ENCODE peak calls at places on chromosomes 13 and 19, in eight cellular contexts. One of them, this sample, is unnamed.

GRCh38 chr19:31350693-31351211 is 1.5 kb upstream of the TSHZ3 start:
- DNase-seq in stimulated activated CD4-positive, alpha-beta T cell treated with anti-CD3 and anti-CD28 coated beads, Interleukin-2, amount 100 ng/mL, for 48 hours: no peak
- DNase-seq in stimulated activated CD8-positive, alpha-beta memory T cell treated with anti-CD3 and anti-CD28 coated beads, Interleukin-12 subunit alpha, Interleukin-12 subunit beta, amount 100 ng/mL, for 4 hours: no peak
- DNase-seq in fibroblast of mammary gland: peak; percentile 35
- DNase-seq in MCF 10A: no peak
- DNase-seq in activated naive CD4-positive, alpha-beta T cell: no peak
- DNase-seq in stimulated activated naive B cell treated with anti-CD40 and anti-IgM and Interleukin-4, amounts not matched to agents 10 μg/mL and 1 μg/mL and 100 μg/mL, for 72 hours: no peak
- DNase-seq in HT1080: no peak
- DNase-seq in this sample: peak; percentile 24

GRCh38 chr19:5251096-5252065 is 89.2 kb downstream of the PTPRS start:
- DNase-seq in stimulated activated CD4-positive, alpha-beta T cell treated with anti-CD3 and anti-CD28 coated beads, Interleukin-2, amount 100 ng/mL, for 48 hours: no peak
- DNase-seq in stimulated activated CD8-positive, alpha-beta memory T cell treated with anti-CD3 and anti-CD28 coated beads, Interleukin-12 subunit alpha, Interleukin-12 subunit beta, amount 100 ng/mL, for 4 hours: no peak
- DNase-seq in fibroblast of mammary gland: no peak
- DNase-seq in MCF 10A: no peak
- DNase-seq in activated naive CD4-positive, alpha-beta T cell: no peak
- DNase-seq in stimulated activated naive B cell treated with anti-CD40 and anti-IgM and Interleukin-4, amounts not matched to agents 10 μg/mL and 1 μg/mL and 100 μg/mL, for 72 hours: no peak
- DNase-seq in HT1080: no peak
- DNase-seq in this sample: no peak

GRCh38 chr19:17348700-17349099 is 11.3 kb downstream of the GTPBP3 start:
- DNase-seq in stimulated activated CD4-positive, alpha-beta T cell treated with anti-CD3 and anti-CD28 coated beads, Interleukin-2, amount 100 ng/mL, for 48 hours: no peak
- DNase-seq in stimulated activated CD8-positive, alpha-beta memory T cell treated with anti-CD3 and anti-CD28 coated beads, Interleukin-12 subunit alpha, Interleukin-12 subunit beta, amount 100 ng/mL, for 4 hours: no peak
- DNase-seq in fibroblast of mammary gland: peak; percentile 67
- DNase-seq in MCF 10A: peak; percentile 87
- DNase-seq in activated naive CD4-positive, alpha-beta T cell: no peak
- DNase-seq in stimulated activated naive B cell treated with anti-CD40 and anti-IgM and Interleukin-4, amounts not matched to agents 10 μg/mL and 1 μg/mL and 100 μg/mL, for 72 hours: no peak
- DNase-seq in HT1080: peak; percentile 89
- DNase-seq in this sample: no peak

GRCh38 chr19:9953802-9954542 is 17.7 kb upstream of the OLFM2 start:
- DNase-seq in stimulated activated CD4-positive, alpha-beta T cell treated with anti-CD3 and anti-CD28 coated beads, Interleukin-2, amount 100 ng/mL, for 48 hours: no peak
- DNase-seq in stimulated activated CD8-positive, alpha-beta memory T cell treated with anti-CD3 and anti-CD28 coated beads, Interleukin-12 subunit alpha, Interleukin-12 subunit beta, amount 100 ng/mL, for 4 hours: no peak
- DNase-seq in fibroblast of mammary gland: no peak
- DNase-seq in MCF 10A: no peak
- DNase-seq in activated naive CD4-positive, alpha-beta T cell: no peak
- DNase-seq in stimulated activated naive B cell treated with anti-CD40 and anti-IgM and Interleukin-4, amounts not matched to agents 10 μg/mL and 1 μg/mL and 100 μg/mL, for 72 hours: no peak
- DNase-seq in HT1080: no peak
- DNase-seq in this sample: no peak

GRCh38 chr13:50400930-50401553 is 385.8 kb downstream of the KCNRG start:
- DNase-seq in stimulated activated CD4-positive, alpha-beta T cell treated with anti-CD3 and anti-CD28 coated beads, Interleukin-2, amount 100 ng/mL, for 48 hours: no peak
- DNase-seq in stimulated activated CD8-positive, alpha-beta memory T cell treated with anti-CD3 and anti-CD28 coated beads, Interleukin-12 subunit alpha, Interleukin-12 subunit beta, amount 100 ng/mL, for 4 hours: no peak
- DNase-seq in fibroblast of mammary gland: peak; percentile 94
- DNase-seq in MCF 10A: peak; percentile 75
- DNase-seq in activated naive CD4-positive, alpha-beta T cell: no peak
- DNase-seq in stimulated activated naive B cell treated with anti-CD40 and anti-IgM and Interleukin-4, amounts not matched to agents 10 μg/mL and 1 μg/mL and 100 μg/mL, for 72 hours: no peak
- DNase-seq in HT1080: peak; percentile 67
- DNase-seq in this sample: no peak

GRCh38 chr13:101955764-101956163 is 446.1 kb downstream of the FGF14 start:
- DNase-seq in stimulated activated CD4-positive, alpha-beta T cell treated with anti-CD3 and anti-CD28 coated beads, Interleukin-2, amount 100 ng/mL, for 48 hours: no peak
- DNase-seq in stimulated activated CD8-positive, alpha-beta memory T cell treated with anti-CD3 and anti-CD28 coated beads, Interleukin-12 subunit alpha, Interleukin-12 subunit beta, amount 100 ng/mL, for 4 hours: no peak
- DNase-seq in fibroblast of mammary gland: no peak
- DNase-seq in MCF 10A: no peak
- DNase-seq in activated naive CD4-positive, alpha-beta T cell: no peak
- DNase-seq in stimulated activated naive B cell treated with anti-CD40 and anti-IgM and Interleukin-4, amounts not matched to agents 10 μg/mL and 1 μg/mL and 100 μg/mL, for 72 hours: no peak
- DNase-seq in HT1080: no peak
- DNase-seq in this sample: no peak

GRCh38 chr19:35689836-35690235 is 14.5 kb upstream of the ZBTB32 start:
- DNase-seq in stimulated activated CD4-positive, alpha-beta T cell treated with anti-CD3 and anti-CD28 coated beads, Interleukin-2, amount 100 ng/mL, for 48 hours: no peak
- DNase-seq in stimulated activated CD8-positive, alpha-beta memory T cell treated with anti-CD3 and anti-CD28 coated beads, Interleukin-12 subunit alpha, Interleukin-12 subunit beta, amount 100 ng/mL, for 4 hours: no peak
- DNase-seq in fibroblast of mammary gland: no peak
- DNase-seq in MCF 10A: no peak
- DNase-seq in activated naive CD4-positive, alpha-beta T cell: no peak
- DNase-seq in stimulated activated naive B cell treated with anti-CD40 and anti-IgM and Interleukin-4, amounts not matched to agents 10 μg/mL and 1 μg/mL and 100 μg/mL, for 72 hours: no peak
- DNase-seq in HT1080: no peak
- DNase-seq in this sample: no peak

GRCh38 chr19:55493650-55494171 is 5.5 kb downstream of the SSC5D start:
- DNase-seq in stimulated activated CD4-positive, alpha-beta T cell treated with anti-CD3 and anti-CD28 coated beads, Interleukin-2, amount 100 ng/mL, for 48 hours: no peak
- DNase-seq in stimulated activated CD8-positive, alpha-beta memory T cell treated with anti-CD3 and anti-CD28 coated beads, Interleukin-12 subunit alpha, Interleukin-12 subunit beta, amount 100 ng/mL, for 4 hours: no peak
- DNase-seq in fibroblast of mammary gland: peak; percentile 79
- DNase-seq in MCF 10A: no peak
- DNase-seq in activated naive CD4-positive, alpha-beta T cell: no peak
- DNase-seq in stimulated activated naive B cell treated with anti-CD40 and anti-IgM and Interleukin-4, amounts not matched to agents 10 μg/mL and 1 μg/mL and 100 μg/mL, for 72 hours: no peak
- DNase-seq in HT1080: no peak
- DNase-seq in this sample: no peak

GRCh38 chr19:39971380-39971841 is 446 bp downstream of the PSMC4 start:
- DNase-seq in stimulated activated CD4-positive, alpha-beta T cell treated with anti-CD3 and anti-CD28 coated beads, Interleukin-2, amount 100 ng/mL, for 48 hours: no peak
- DNase-seq in stimulated activated CD8-positive, alpha-beta memory T cell treated with anti-CD3 and anti-CD28 coated beads, Interleukin-12 subunit alpha, Interleukin-12 subunit beta, amount 100 ng/mL, for 4 hours: no peak
- DNase-seq in fibroblast of mammary gland: peak; percentile 10
- DNase-seq in MCF 10A: no peak
- DNase-seq in activated naive CD4-positive, alpha-beta T cell: no peak
- DNase-seq in stimulated activated naive B cell treated with anti-CD40 and anti-IgM and Interleukin-4, amounts not matched to agents 10 μg/mL and 1 μg/mL and 100 μg/mL, for 72 hours: no peak
- DNase-seq in HT1080: no peak
- DNase-seq in this sample: no peak

GRCh38 chr13:105763851-105764250 is 771.6 kb downstream of the EFNB2 start:
- DNase-seq in stimulated activated CD4-positive, alpha-beta T cell treated with anti-CD3 and anti-CD28 coated beads, Interleukin-2, amount 100 ng/mL, for 48 hours: no peak
- DNase-seq in stimulated activated CD8-positive, alpha-beta memory T cell treated with anti-CD3 and anti-CD28 coated beads, Interleukin-12 subunit alpha, Interleukin-12 subunit beta, amount 100 ng/mL, for 4 hours: no peak
- DNase-seq in fibroblast of mammary gland: peak; percentile 1
- DNase-seq in MCF 10A: peak; percentile 6
- DNase-seq in activated naive CD4-positive, alpha-beta T cell: no peak
- DNase-seq in stimulated activated naive B cell treated with anti-CD40 and anti-IgM and Interleukin-4, amounts not matched to agents 10 μg/mL and 1 μg/mL and 100 μg/mL, for 72 hours: no peak
- DNase-seq in HT1080: no peak
- DNase-seq in this sample: no peak

GRCh38 chr13:24923305-24923640 is 159.3 kb downstream of the RNF17 start:
- DNase-seq in stimulated activated CD4-positive, alpha-beta T cell treated with anti-CD3 and anti-CD28 coated beads, Interleukin-2, amount 100 ng/mL, for 48 hours: no peak
- DNase-seq in stimulated activated CD8-positive, alpha-beta memory T cell treated with anti-CD3 and anti-CD28 coated beads, Interleukin-12 subunit alpha, Interleukin-12 subunit beta, amount 100 ng/mL, for 4 hours: no peak
- DNase-seq in fibroblast of mammary gland: peak; percentile 84
- DNase-seq in MCF 10A: peak; percentile 65
- DNase-seq in activated naive CD4-positive, alpha-beta T cell: no peak
- DNase-seq in stimulated activated naive B cell treated with anti-CD40 and anti-IgM and Interleukin-4, amounts not matched to agents 10 μg/mL and 1 μg/mL and 100 μg/mL, for 72 hours: peak; percentile 33
- DNase-seq in HT1080: no peak
- DNase-seq in this sample: no peak

GRCh38 chr19:642755-643727 is 3.4 kb downstream of the FGF22 start:
- DNase-seq in stimulated activated CD4-positive, alpha-beta T cell treated with anti-CD3 and anti-CD28 coated beads, Interleukin-2, amount 100 ng/mL, for 48 hours: no peak
- DNase-seq in stimulated activated CD8-positive, alpha-beta memory T cell treated with anti-CD3 and anti-CD28 coated beads, Interleukin-12 subunit alpha, Interleukin-12 subunit beta, amount 100 ng/mL, for 4 hours: no peak
- DNase-seq in fibroblast of mammary gland: no peak
- DNase-seq in MCF 10A: no peak
- DNase-seq in activated naive CD4-positive, alpha-beta T cell: no peak
- DNase-seq in stimulated activated naive B cell treated with anti-CD40 and anti-IgM and Interleukin-4, amounts not matched to agents 10 μg/mL and 1 μg/mL and 100 μg/mL, for 72 hours: no peak
- DNase-seq in HT1080: no peak
- DNase-seq in this sample: no peak

GRCh38 chr13:40910324-40911050 is 108.6 kb downstream of the ELF1 start:
- DNase-seq in stimulated activated CD4-positive, alpha-beta T cell treated with anti-CD3 and anti-CD28 coated beads, Interleukin-2, amount 100 ng/mL, for 48 hours: no peak
- DNase-seq in stimulated activated CD8-positive, alpha-beta memory T cell treated with anti-CD3 and anti-CD28 coated beads, Interleukin-12 subunit alpha, Interleukin-12 subunit beta, amount 100 ng/mL, for 4 hours: no peak
- DNase-seq in fibroblast of mammary gland: peak; percentile 17
- DNase-seq in MCF 10A: no peak
- DNase-seq in activated naive CD4-positive, alpha-beta T cell: no peak
- DNase-seq in stimulated activated naive B cell treated with anti-CD40 and anti-IgM and Interleukin-4, amounts not matched to agents 10 μg/mL and 1 μg/mL and 100 μg/mL, for 72 hours: no peak
- DNase-seq in HT1080: no peak
- DNase-seq in this sample: no peak

GRCh38 chr19:610801-611505 is 21.3 kb downstream of the HCN2 start:
- DNase-seq in stimulated activated CD4-positive, alpha-beta T cell treated with anti-CD3 and anti-CD28 coated beads, Interleukin-2, amount 100 ng/mL, for 48 hours: peak; percentile 40
- DNase-seq in stimulated activated CD8-positive, alpha-beta memory T cell treated with anti-CD3 and anti-CD28 coated beads, Interleukin-12 subunit alpha, Interleukin-12 subunit beta, amount 100 ng/mL, for 4 hours: peak; percentile 29
- DNase-seq in fibroblast of mammary gland: peak; percentile 72
- DNase-seq in MCF 10A: peak; percentile 40
- DNase-seq in activated naive CD4-positive, alpha-beta T cell: peak; percentile 30
- DNase-seq in stimulated activated naive B cell treated with anti-CD40 and anti-IgM and Interleukin-4, amounts not matched to agents 10 μg/mL and 1 μg/mL and 100 μg/mL, for 72 hours: no peak
- DNase-seq in HT1080: no peak
- DNase-seq in this sample: peak; percentile 93

GRCh38 chr19:51096473-51097165 is 11.6 kb downstream of the CTU1 start:
- DNase-seq in stimulated activated CD4-positive, alpha-beta T cell treated with anti-CD3 and anti-CD28 coated beads, Interleukin-2, amount 100 ng/mL, for 48 hours: no peak
- DNase-seq in stimulated activated CD8-positive, alpha-beta memory T cell treated with anti-CD3 and anti-CD28 coated beads, Interleukin-12 subunit alpha, Interleukin-12 subunit beta, amount 100 ng/mL, for 4 hours: no peak
- DNase-seq in fibroblast of mammary gland: peak; percentile 12
- DNase-seq in MCF 10A: peak; percentile 11
- DNase-seq in activated naive CD4-positive, alpha-beta T cell: no peak
- DNase-seq in stimulated activated naive B cell treated with anti-CD40 and anti-IgM and Interleukin-4, amounts not matched to agents 10 μg/mL and 1 μg/mL and 100 μg/mL, for 72 hours: no peak
- DNase-seq in HT1080: no peak
- DNase-seq in this sample: peak; percentile 25

GRCh38 chr13:114068723-114069322 is 63.6 kb downstream of the RASA3 start:
- DNase-seq in stimulated activated CD4-positive, alpha-beta T cell treated with anti-CD3 and anti-CD28 coated beads, Interleukin-2, amount 100 ng/mL, for 48 hours: no peak
- DNase-seq in stimulated activated CD8-positive, alpha-beta memory T cell treated with anti-CD3 and anti-CD28 coated beads, Interleukin-12 subunit alpha, Interleukin-12 subunit beta, amount 100 ng/mL, for 4 hours: no peak
- DNase-seq in fibroblast of mammary gland: peak; percentile 85
- DNase-seq in MCF 10A: peak; percentile 20
- DNase-seq in activated naive CD4-positive, alpha-beta T cell: no peak
- DNase-seq in stimulated activated naive B cell treated with anti-CD40 and anti-IgM and Interleukin-4, amounts not matched to agents 10 μg/mL and 1 μg/mL and 100 μg/mL, for 72 hours: no peak
- DNase-seq in HT1080: no peak
- DNase-seq in this sample: peak; percentile 44

GRCh38 chr19:58346961-58347929 is 6.0 kb downstream of the A1BG start:
- DNase-seq in stimulated activated CD4-positive, alpha-beta T cell treated with anti-CD3 and anti-CD28 coated beads, Interleukin-2, amount 100 ng/mL, for 48 hours: peak; percentile 50
- DNase-seq in stimulated activated CD8-positive, alpha-beta memory T cell treated with anti-CD3 and anti-CD28 coated beads, Interleukin-12 subunit alpha, Interleukin-12 subunit beta, amount 100 ng/mL, for 4 hours: peak; percentile 50
- DNase-seq in fibroblast of mammary gland: peak; percentile 69
- DNase-seq in MCF 10A: peak; percentile 50
- DNase-seq in activated naive CD4-positive, alpha-beta T cell: peak; percentile 43
- DNase-seq in stimulated activated naive B cell treated with anti-CD40 and anti-IgM and Interleukin-4, amounts not matched to agents 10 μg/mL and 1 μg/mL and 100 μg/mL, for 72 hours: peak; percentile 75
- DNase-seq in HT1080: peak; percentile 73
- DNase-seq in this sample: peak; percentile 43

GRCh38 chr13:41017153-41017552 is 2.0 kb downstream of the ELF1 start:
- DNase-seq in stimulated activated CD4-positive, alpha-beta T cell treated with anti-CD3 and anti-CD28 coated beads, Interleukin-2, amount 100 ng/mL, for 48 hours: no peak
- DNase-seq in stimulated activated CD8-positive, alpha-beta memory T cell treated with anti-CD3 and anti-CD28 coated beads, Interleukin-12 subunit alpha, Interleukin-12 subunit beta, amount 100 ng/mL, for 4 hours: no peak
- DNase-seq in fibroblast of mammary gland: no peak
- DNase-seq in MCF 10A: peak; percentile 42
- DNase-seq in activated naive CD4-positive, alpha-beta T cell: no peak
- DNase-seq in stimulated activated naive B cell treated with anti-CD40 and anti-IgM and Interleukin-4, amounts not matched to agents 10 μg/mL and 1 μg/mL and 100 μg/mL, for 72 hours: no peak
- DNase-seq in HT1080: peak; percentile 8
- DNase-seq in this sample: peak; percentile 60

GRCh38 chr19:47609885-47610545 is 1.1 kb downstream of the BICRA start:
- DNase-seq in stimulated activated CD4-positive, alpha-beta T cell treated with anti-CD3 and anti-CD28 coated beads, Interleukin-2, amount 100 ng/mL, for 48 hours: peak; percentile 30
- DNase-seq in stimulated activated CD8-positive, alpha-beta memory T cell treated with anti-CD3 and anti-CD28 coated beads, Interleukin-12 subunit alpha, Interleukin-12 subunit beta, amount 100 ng/mL, for 4 hours: peak; percentile 13
- DNase-seq in fibroblast of mammary gland: peak; percentile 50
- DNase-seq in MCF 10A: peak; percentile 54
- DNase-seq in activated naive CD4-positive, alpha-beta T cell: peak; percentile 23
- DNase-seq in stimulated activated naive B cell treated with anti-CD40 and anti-IgM and Interleukin-4, amounts not matched to agents 10 μg/mL and 1 μg/mL and 100 μg/mL, for 72 hours: peak; percentile 9
- DNase-seq in HT1080: peak; percentile 36
- DNase-seq in this sample: peak; percentile 47

GRCh38 chr13:28606466-28606865 is 52.5 kb upstream of the POMP start:
- DNase-seq in stimulated activated CD4-positive, alpha-beta T cell treated with anti-CD3 and anti-CD28 coated beads, Interleukin-2, amount 100 ng/mL, for 48 hours: no peak
- DNase-seq in stimulated activated CD8-positive, alpha-beta memory T cell treated with anti-CD3 and anti-CD28 coated beads, Interleukin-12 subunit alpha, Interleukin-12 subunit beta, amount 100 ng/mL, for 4 hours: no peak
- DNase-seq in fibroblast of mammary gland: no peak
- DNase-seq in MCF 10A: no peak
- DNase-seq in activated naive CD4-positive, alpha-beta T cell: no peak
- DNase-seq in stimulated activated naive B cell treated with anti-CD40 and anti-IgM and Interleukin-4, amounts not matched to agents 10 μg/mL and 1 μg/mL and 100 μg/mL, for 72 hours: no peak
- DNase-seq in HT1080: no peak
- DNase-seq in this sample: no peak

GRCh38 chr13:60326273-60326672 is 70.7 kb upstream of the TDRD3 start:
- DNase-seq in stimulated activated CD4-positive, alpha-beta T cell treated with anti-CD3 and anti-CD28 coated beads, Interleukin-2, amount 100 ng/mL, for 48 hours: no peak
- DNase-seq in stimulated activated CD8-positive, alpha-beta memory T cell treated with anti-CD3 and anti-CD28 coated beads, Interleukin-12 subunit alpha, Interleukin-12 subunit beta, amount 100 ng/mL, for 4 hours: no peak
- DNase-seq in fibroblast of mammary gland: no peak
- DNase-seq in MCF 10A: no peak
- DNase-seq in activated naive CD4-positive, alpha-beta T cell: no peak
- DNase-seq in stimulated activated naive B cell treated with anti-CD40 and anti-IgM and Interleukin-4, amounts not matched to agents 10 μg/mL and 1 μg/mL and 100 μg/mL, for 72 hours: no peak
- DNase-seq in HT1080: no peak
- DNase-seq in this sample: peak; percentile 29

GRCh38 chr19:53945441-53945840 is 17.3 kb upstream of the CACNG8 start:
- DNase-seq in stimulated activated CD4-positive, alpha-beta T cell treated with anti-CD3 and anti-CD28 coated beads, Interleukin-2, amount 100 ng/mL, for 48 hours: no peak
- DNase-seq in stimulated activated CD8-positive, alpha-beta memory T cell treated with anti-CD3 and anti-CD28 coated beads, Interleukin-12 subunit alpha, Interleukin-12 subunit beta, amount 100 ng/mL, for 4 hours: no peak
- DNase-seq in fibroblast of mammary gland: peak; percentile 18
- DNase-seq in MCF 10A: peak; percentile 5
- DNase-seq in activated naive CD4-positive, alpha-beta T cell: no peak
- DNase-seq in stimulated activated naive B cell treated with anti-CD40 and anti-IgM and Interleukin-4, amounts not matched to agents 10 μg/mL and 1 μg/mL and 100 μg/mL, for 72 hours: no peak
- DNase-seq in HT1080: peak; percentile 47
- DNase-seq in this sample: no peak

GRCh38 chr13:27631156-27631555 is 9.5 kb downstream of the POLR1D start:
- DNase-seq in stimulated activated CD4-positive, alpha-beta T cell treated with anti-CD3 and anti-CD28 coated beads, Interleukin-2, amount 100 ng/mL, for 48 hours: no peak
- DNase-seq in stimulated activated CD8-positive, alpha-beta memory T cell treated with anti-CD3 and anti-CD28 coated beads, Interleukin-12 subunit alpha, Interleukin-12 subunit beta, amount 100 ng/mL, for 4 hours: no peak
- DNase-seq in fibroblast of mammary gland: no peak
- DNase-seq in MCF 10A: no peak
- DNase-seq in activated naive CD4-positive, alpha-beta T cell: no peak
- DNase-seq in stimulated activated naive B cell treated with anti-CD40 and anti-IgM and Interleukin-4, amounts not matched to agents 10 μg/mL and 1 μg/mL and 100 μg/mL, for 72 hours: no peak
- DNase-seq in HT1080: no peak
- DNase-seq in this sample: no peak

GRCh38 chr19:48154003-48154402 is 16.1 kb downstream of the LIG1 start:
- DNase-seq in stimulated activated CD4-positive, alpha-beta T cell treated with anti-CD3 and anti-CD28 coated beads, Interleukin-2, amount 100 ng/mL, for 48 hours: no peak
- DNase-seq in stimulated activated CD8-positive, alpha-beta memory T cell treated with anti-CD3 and anti-CD28 coated beads, Interleukin-12 subunit alpha, Interleukin-12 subunit beta, amount 100 ng/mL, for 4 hours: no peak
- DNase-seq in fibroblast of mammary gland: no peak
- DNase-seq in MCF 10A: no peak
- DNase-seq in activated naive CD4-positive, alpha-beta T cell: no peak
- DNase-seq in stimulated activated naive B cell treated with anti-CD40 and anti-IgM and Interleukin-4, amounts not matched to agents 10 μg/mL and 1 μg/mL and 100 μg/mL, for 72 hours: no peak
- DNase-seq in HT1080: no peak
- DNase-seq in this sample: no peak

GRCh38 chr13:21081926-21082325 is 20.5 kb upstream of the LATS2 start:
- DNase-seq in stimulated activated CD4-positive, alpha-beta T cell treated with anti-CD3 and anti-CD28 coated beads, Interleukin-2, amount 100 ng/mL, for 48 hours: no peak
- DNase-seq in stimulated activated CD8-positive, alpha-beta memory T cell treated with anti-CD3 and anti-CD28 coated beads, Interleukin-12 subunit alpha, Interleukin-12 subunit beta, amount 100 ng/mL, for 4 hours: no peak
- DNase-seq in fibroblast of mammary gland: no peak
- DNase-seq in MCF 10A: no peak
- DNase-seq in activated naive CD4-positive, alpha-beta T cell: no peak
- DNase-seq in stimulated activated naive B cell treated with anti-CD40 and anti-IgM and Interleukin-4, amounts not matched to agents 10 μg/mL and 1 μg/mL and 100 μg/mL, for 72 hours: no peak
- DNase-seq in HT1080: no peak
- DNase-seq in this sample: no peak

GRCh38 chr13:76795701-76796695 is 90.2 kb downstream of the KCTD12 start:
- DNase-seq in stimulated activated CD4-positive, alpha-beta T cell treated with anti-CD3 and anti-CD28 coated beads, Interleukin-2, amount 100 ng/mL, for 48 hours: no peak
- DNase-seq in stimulated activated CD8-positive, alpha-beta memory T cell treated with anti-CD3 and anti-CD28 coated beads, Interleukin-12 subunit alpha, Interleukin-12 subunit beta, amount 100 ng/mL, for 4 hours: no peak
- DNase-seq in fibroblast of mammary gland: no peak
- DNase-seq in MCF 10A: no peak
- DNase-seq in activated naive CD4-positive, alpha-beta T cell: no peak
- DNase-seq in stimulated activated naive B cell treated with anti-CD40 and anti-IgM and Interleukin-4, amounts not matched to agents 10 μg/mL and 1 μg/mL and 100 μg/mL, for 72 hours: no peak
- DNase-seq in HT1080: no peak
- DNase-seq in this sample: no peak

GRCh38 chr19:47779524-47780214 is 1.2 kb downstream of the SELENOW start:
- DNase-seq in stimulated activated CD4-positive, alpha-beta T cell treated with anti-CD3 and anti-CD28 coated beads, Interleukin-2, amount 100 ng/mL, for 48 hours: no peak
- DNase-seq in stimulated activated CD8-positive, alpha-beta memory T cell treated with anti-CD3 and anti-CD28 coated beads, Interleukin-12 subunit alpha, Interleukin-12 subunit beta, amount 100 ng/mL, for 4 hours: no peak
- DNase-seq in fibroblast of mammary gland: no peak
- DNase-seq in MCF 10A: no peak
- DNase-seq in activated naive CD4-positive, alpha-beta T cell: no peak
- DNase-seq in stimulated activated naive B cell treated with anti-CD40 and anti-IgM and Interleukin-4, amounts not matched to agents 10 μg/mL and 1 μg/mL and 100 μg/mL, for 72 hours: no peak
- DNase-seq in HT1080: no peak
- DNase-seq in this sample: no peak

GRCh38 chr19:8161135-8161646 is 11.8 kb upstream of the FBN3 start:
- DNase-seq in stimulated activated CD4-positive, alpha-beta T cell treated with anti-CD3 and anti-CD28 coated beads, Interleukin-2, amount 100 ng/mL, for 48 hours: no peak
- DNase-seq in stimulated activated CD8-positive, alpha-beta memory T cell treated with anti-CD3 and anti-CD28 coated beads, Interleukin-12 subunit alpha, Interleukin-12 subunit beta, amount 100 ng/mL, for 4 hours: no peak
- DNase-seq in fibroblast of mammary gland: peak; percentile 49
- DNase-seq in MCF 10A: no peak
- DNase-seq in activated naive CD4-positive, alpha-beta T cell: no peak
- DNase-seq in stimulated activated naive B cell treated with anti-CD40 and anti-IgM and Interleukin-4, amounts not matched to agents 10 μg/mL and 1 μg/mL and 100 μg/mL, for 72 hours: peak; percentile 38
- DNase-seq in HT1080: peak; percentile 44
- DNase-seq in this sample: peak; percentile 52

GRCh38 chr13:85742355-85742754 is 56.9 kb downstream of the SLITRK6 start:
- DNase-seq in stimulated activated CD4-positive, alpha-beta T cell treated with anti-CD3 and anti-CD28 coated beads, Interleukin-2, amount 100 ng/mL, for 48 hours: no peak
- DNase-seq in stimulated activated CD8-positive, alpha-beta memory T cell treated with anti-CD3 and anti-CD28 coated beads, Interleukin-12 subunit alpha, Interleukin-12 subunit beta, amount 100 ng/mL, for 4 hours: no peak
- DNase-seq in fibroblast of mammary gland: no peak
- DNase-seq in MCF 10A: no peak
- DNase-seq in activated naive CD4-positive, alpha-beta T cell: no peak
- DNase-seq in stimulated activated naive B cell treated with anti-CD40 and anti-IgM and Interleukin-4, amounts not matched to agents 10 μg/mL and 1 μg/mL and 100 μg/mL, for 72 hours: no peak
- DNase-seq in HT1080: no peak
- DNase-seq in this sample: no peak

GRCh38 chr13:101986316-101986715 is 415.5 kb downstream of the FGF14 start:
- DNase-seq in stimulated activated CD4-positive, alpha-beta T cell treated with anti-CD3 and anti-CD28 coated beads, Interleukin-2, amount 100 ng/mL, for 48 hours: no peak
- DNase-seq in stimulated activated CD8-positive, alpha-beta memory T cell treated with anti-CD3 and anti-CD28 coated beads, Interleukin-12 subunit alpha, Interleukin-12 subunit beta, amount 100 ng/mL, for 4 hours: no peak
- DNase-seq in fibroblast of mammary gland: peak; percentile 76
- DNase-seq in MCF 10A: peak; percentile 13
- DNase-seq in activated naive CD4-positive, alpha-beta T cell: no peak
- DNase-seq in stimulated activated naive B cell treated with anti-CD40 and anti-IgM and Interleukin-4, amounts not matched to agents 10 μg/mL and 1 μg/mL and 100 μg/mL, for 72 hours: no peak
- DNase-seq in HT1080: no peak
- DNase-seq in this sample: no peak

GRCh38 chr13:34358811-34359513 is 541.0 kb downstream of the RFC3 start:
- DNase-seq in stimulated activated CD4-positive, alpha-beta T cell treated with anti-CD3 and anti-CD28 coated beads, Interleukin-2, amount 100 ng/mL, for 48 hours: no peak
- DNase-seq in stimulated activated CD8-positive, alpha-beta memory T cell treated with anti-CD3 and anti-CD28 coated beads, Interleukin-12 subunit alpha, Interleukin-12 subunit beta, amount 100 ng/mL, for 4 hours: no peak
- DNase-seq in fibroblast of mammary gland: peak; percentile 63
- DNase-seq in MCF 10A: peak; percentile 48
- DNase-seq in activated naive CD4-positive, alpha-beta T cell: no peak
- DNase-seq in stimulated activated naive B cell treated with anti-CD40 and anti-IgM and Interleukin-4, amounts not matched to agents 10 μg/mL and 1 μg/mL and 100 μg/mL, for 72 hours: no peak
- DNase-seq in HT1080: peak; percentile 67
- DNase-seq in this sample: no peak

GRCh38 chr19:57002765-57003164 is 117.0 kb upstream of the USP29 start:
- DNase-seq in stimulated activated CD4-positive, alpha-beta T cell treated with anti-CD3 and anti-CD28 coated beads, Interleukin-2, amount 100 ng/mL, for 48 hours: no peak
- DNase-seq in stimulated activated CD8-positive, alpha-beta memory T cell treated with anti-CD3 and anti-CD28 coated beads, Interleukin-12 subunit alpha, Interleukin-12 subunit beta, amount 100 ng/mL, for 4 hours: no peak
- DNase-seq in fibroblast of mammary gland: no peak
- DNase-seq in MCF 10A: no peak
- DNase-seq in activated naive CD4-positive, alpha-beta T cell: no peak
- DNase-seq in stimulated activated naive B cell treated with anti-CD40 and anti-IgM and Interleukin-4, amounts not matched to agents 10 μg/mL and 1 μg/mL and 100 μg/mL, for 72 hours: no peak
- DNase-seq in HT1080: no peak
- DNase-seq in this sample: no peak

GRCh38 chr13:47087841-47088240 is 191.0 kb upstream of the HTR2A start:
- DNase-seq in stimulated activated CD4-positive, alpha-beta T cell treated with anti-CD3 and anti-CD28 coated beads, Interleukin-2, amount 100 ng/mL, for 48 hours: no peak
- DNase-seq in stimulated activated CD8-positive, alpha-beta memory T cell treated with anti-CD3 and anti-CD28 coated beads, Interleukin-12 subunit alpha, Interleukin-12 subunit beta, amount 100 ng/mL, for 4 hours: no peak
- DNase-seq in fibroblast of mammary gland: peak; percentile 87
- DNase-seq in MCF 10A: no peak
- DNase-seq in activated naive CD4-positive, alpha-beta T cell: no peak
- DNase-seq in stimulated activated naive B cell treated with anti-CD40 and anti-IgM and Interleukin-4, amounts not matched to agents 10 μg/mL and 1 μg/mL and 100 μg/mL, for 72 hours: no peak
- DNase-seq in HT1080: peak; percentile 83
- DNase-seq in this sample: no peak

This sample was measured in KBM-7.